ENCODE peak calls at places on chromosomes 4 and X, in four cellular contexts. Y is activated naive CD4-positive, alpha-beta T cell treated with anti-CD3 and anti-CD28 coated beads, Interleukin-2, amount 50 U/mL, for 16 hours; X is stromal cell of bone marrow; R is DMS153. P is an unnamed sample.
A peak's percentile ranks its signal among the peaks of the same experiment; 100 is the strongest.

GRCh38 chr4:11596989-11597388 is 168.3 kb upstream of the HS3ST1 start:
- DNase-seq in Y (no peak), X (no peak), R (no peak), P (no peak)

GRCh38 chr4:106032851-106033286 is 137.6 kb downstream of the NPNT start:
- DNase-seq in Y (no peak), X (peak; percentile 29), R (no peak), P (no peak)

GRCh38 chr4:48388504-48389154 is 47.3 kb downstream of the SLAIN2 start:
- DNase-seq in X (peak; percentile 28), Y (no peak), R (no peak), P (no peak)

GRCh38 chr4:29311231-29311630 is 1408.9 kb upstream of the PCDH7 start:
- DNase-seq in Y (no peak), R (no peak), X (no peak), P (no peak)

GRCh38 chr4:113209153-113209552 is 159.7 kb downstream of the ANK2 start:
- DNase-seq in Y (no peak), X (no peak), R (no peak), P (no peak)

GRCh38 chrX:109600114-109600710 is 24.8 kb downstream of the KCNE5 start:
- DNase-seq in R (no peak), Y (no peak), X (peak; percentile 2), P (no peak)

GRCh38 chr4:69799337-69799736 is 38.9 kb upstream of the SULT1B1 start:
- DNase-seq in Y (no peak), X (no peak), R (no peak), P (no peak)

GRCh38 chr4:165974647-165975335 is 101.8 kb downstream of the TLL1 start:
- DNase-seq in Y (no peak), X (peak; percentile 2), R (no peak), P (no peak)

GRCh38 chr4:67765401-67765800 is 11.2 kb upstream of the GNRHR start:
- DNase-seq in R (no peak), X (peak; percentile 24), Y (no peak), P (no peak)

GRCh38 chrX:21394792-21395191 is 20.6 kb downstream of the CNKSR2 start:
- DNase-seq in Y (no peak), R (no peak), X (no peak), P (no peak)

GRCh38 chrX:48530736-48531135 is 8.8 kb upstream of the TBC1D25 start:
- DNase-seq in X (no peak), Y (no peak), R (no peak), P (no peak)

GRCh38 chr4:38160487-38161207 is 200.4 kb downstream of the PTTG2 start:
- DNase-seq in Y (peak; percentile 58), R (peak; percentile 83), X (peak; percentile 97), P (peak; percentile 81)

GRCh38 chrX:107708762-107709161 is 66.8 kb downstream of the TSC22D3 start:
- DNase-seq in R (no peak), Y (no peak), X (no peak), P (no peak)

GRCh38 chrX:8245411-8245810 is 74.3 kb upstream of the VCX2 start:
- DNase-seq in Y (no peak), X (no peak), R (no peak), P (no peak)

GRCh38 chrX:28757290-28757689 is 170.0 kb downstream of the IL1RAPL1 start:
- DNase-seq in R (no peak), Y (no peak), X (no peak), P (no peak)

GRCh38 chrX:55907968-55908607 is 190.5 kb downstream of the RRAGB start:
- DNase-seq in X (peak; percentile 5), R (peak; percentile 46), Y (peak; percentile 42), P (peak; percentile 52)

GRCh38 chr4:56981795-56982201 is 3.1 kb downstream of the POLR2B start:
- DNase-seq in Y (no peak), R (no peak), X (no peak), P (no peak)

GRCh38 chr4:188197566-188197965 is 58.3 kb downstream of the TRIML1 start:
- DNase-seq in X (no peak), R (no peak), Y (no peak), P (no peak)

GRCh38 chrX:129545408-129545807 is 5.3 kb downstream of the OCRL start:
- DNase-seq in X (no peak), R (no peak), Y (no peak), P (no peak)

GRCh38 chrX:14832151-14832550 is 40.7 kb downstream of the FANCB start:
- DNase-seq in Y (no peak), X (no peak), R (no peak), P (no peak)

GRCh38 chrX:72498782-72499181 is 73.9 kb downstream of the HDAC8 start:
- DNase-seq in X (no peak), Y (no peak), R (no peak), P (no peak)

P was measured in GM20000.